ENCODE peak calls at places on chromosome 11, in ten cellular contexts. G, L, P, R, Y, Z, S, T, H and X are unnamed samples.

GRCh38 chr11:129937592-129938238 is 42.3 kb upstream of the NFRKB start:
- DNase-seq in P (no peak), R (no peak), L (peak; percentile 30), Y (no peak), S (no peak), G (no peak), H (no peak), Z (no peak), T (no peak), X (no peak)

GRCh38 chr11:46363455-46363920 is 16.2 kb downstream of the DGKZ start:
- DNase-seq in P (no peak), H (peak; percentile 38), T (no peak), R (peak; percentile 55), Z (no peak), Y (peak; percentile 75), G (no peak), S (no peak), L (no peak), X (no peak)

GRCh38 chr11:126522606-126523005 is 167.1 kb downstream of the ST3GAL4 start:
- DNase-seq in S (no peak), H (no peak), G (no peak), L (no peak), R (no peak), Y (no peak), Z (no peak), P (no peak), T (no peak), X (no peak)

GRCh38 chr11:115054541-115055538 is 376.5 kb downstream of the NXPE2 start:
- DNase-seq in T (no peak), L (no peak), S (no peak), Z (no peak), R (no peak), Y (peak; percentile 37), G (no peak), P (peak; percentile 38), H (no peak), X (no peak)

GRCh38 chr11:33040127-33040861 is 922 bp downstream of the TCP11L1 start:
- DNase-seq in L (peak; percentile 51), P (no peak), Y (no peak), Z (no peak), T (no peak), G (no peak), S (no peak), R (no peak), H (no peak), X (no peak)

GRCh38 chr11:62444271-62444833 is 25.5 kb downstream of the SCGB1A1 start:
- DNase-seq in T (peak; percentile 71), H (peak; percentile 26), L (no peak), Z (peak; percentile 69), R (peak; percentile 68), Y (peak; percentile 69), G (peak; percentile 30), P (peak; percentile 83), S (peak; percentile 64), X (no peak)

GRCh38 chr11:130511765-130512164 is 63.3 kb downstream of the ADAMTS15 start:
- DNase-seq in R (no peak), Y (no peak), L (no peak), Z (no peak), G (no peak), P (no peak), T (no peak), S (no peak), H (no peak), X (no peak)

GRCh38 chr11:45031912-45032519 is 81.3 kb upstream of the TP53I11 start:
- DNase-seq in S (no peak), R (no peak), L (peak; percentile 93), Z (no peak), H (no peak), G (peak; percentile 21), T (no peak), Y (no peak), P (no peak), X (no peak)

GRCh38 chr11:70468256-70469230 is 70.2 kb downstream of the CTTN start:
- DNase-seq in S (no peak), T (no peak), P (no peak), L (no peak), Z (no peak), G (no peak), Y (no peak), H (no peak), R (no peak), X (no peak)

GRCh38 chr11:85756401-85757200 is 54.3 kb downstream of the SYTL2 start:
- DNase-seq in P (no peak), L (no peak), R (no peak), H (no peak), T (peak; percentile 52), Y (no peak), Z (no peak), S (no peak), G (peak; percentile 58), X (no peak)

GRCh38 chr11:111918390-111919256 is at the start of gene C11orf52:
- DNase-seq in S (no peak), T (peak; percentile 82), Z (peak; percentile 79), Y (peak; percentile 86), G (peak; percentile 89), H (peak; percentile 95), R (peak; percentile 61), L (no peak), P (peak; percentile 53), X (no peak)

GRCh38 chr11:114219559-114220349 is 76.4 kb upstream of the NNMT start:
- DNase-seq in P (peak; percentile 61), H (no peak), R (peak; percentile 95), G (no peak), L (no peak), Y (no peak), S (no peak), Z (no peak), T (no peak), X (no peak)

GRCh38 chr11:6799402-6799801 is at the start of gene OR6A2:
- DNase-seq in Y (no peak), R (no peak), L (no peak), H (no peak), P (no peak), S (no peak), G (no peak), T (no peak), Z (no peak), X (no peak)

GRCh38 chr11:16902182-16902581 is 112.0 kb downstream of the PLEKHA7 start:
- DNase-seq in G (no peak), R (no peak), Y (no peak), P (no peak), H (no peak), T (no peak), S (no peak), L (no peak), Z (no peak), X (no peak)

GRCh38 chr11:36131719-36132349 is 157.4 kb downstream of the COMMD9 start:
- DNase-seq in T (no peak), G (peak; percentile 30), L (peak; percentile 53), H (peak; percentile 57), S (peak; percentile 51), Y (peak; percentile 55), Z (no peak), P (peak; percentile 71), R (peak; percentile 71), X (no peak)

DNA sequence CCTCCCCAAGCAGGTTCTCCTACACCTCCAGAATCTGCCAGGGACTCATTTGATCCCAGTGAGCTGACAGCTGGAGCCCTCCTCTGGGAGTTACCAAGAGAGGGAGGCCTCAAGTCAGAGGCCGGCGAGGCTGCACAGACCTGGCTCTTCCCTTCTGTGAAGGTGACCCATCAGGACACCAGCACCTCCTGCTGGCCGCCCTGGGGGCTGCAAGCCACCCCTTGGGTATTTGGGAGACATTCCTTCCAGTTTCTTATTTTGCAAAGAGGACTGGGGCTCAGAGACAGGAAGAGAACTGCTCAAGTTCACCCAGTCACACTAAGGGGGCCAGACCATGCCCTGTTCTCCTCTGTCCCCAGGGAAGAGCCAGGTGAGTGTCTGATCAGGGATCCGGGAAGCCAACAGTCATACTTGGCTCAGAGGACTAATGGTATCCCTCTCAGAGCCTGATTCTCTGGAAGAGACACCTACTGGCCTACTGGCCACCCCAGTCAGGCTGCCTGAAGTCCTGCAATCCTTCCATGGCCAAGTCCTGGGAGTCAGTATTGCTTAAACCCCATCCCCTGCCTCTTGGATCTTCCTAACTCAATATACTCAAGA is 40.5 kb upstream of the RIC3 start:
- DNase-seq in P (no peak), R (no peak), G (peak; percentile 33), H (peak; percentile 61), T (peak; percentile 54), S (no peak), L (no peak), Z (no peak), Y (no peak), X (no peak)
- TF ChIP-seq CTCF in P (no peak), R (peak; percentile 55), G (peak; percentile 25), H (peak; percentile 54), T (no peak), S (no peak), L (peak; percentile 75), Z (peak; percentile 43), Y (no peak), X (peak; percentile 25)

GRCh38 chr11:61120099-61120864 is 18.0 kb downstream of the CD5 start:
- DNase-seq in H (no peak), R (no peak), S (no peak), Z (no peak), L (no peak), Y (no peak), P (no peak), T (no peak), G (no peak), X (no peak)
- H3K4me3 ChIP-seq in H (no peak overlapping the region), R (no peak overlapping the region), S (no peak overlapping the region), Z (no peak overlapping the region), L (no peak overlapping the region), Y (no peak overlapping the region), P (no peak overlapping the region), T (no peak overlapping the region), G (no peak overlapping the region), X (no peak overlapping the region)

GRCh38 chr11:72781063-72781312 is 12.9 kb downstream of the STARD10 start:
- DNase-seq in R (no peak), Y (peak; percentile 54), L (no peak), G (peak; percentile 71), P (no peak), Z (peak; percentile 78), S (no peak), H (peak; percentile 81), T (no peak), X (no peak)
- TF ChIP-seq CTCF in R (no peak), Y (no peak), L (no peak), G (no peak), P (no peak), Z (no peak), S (no peak), H (no peak), T (no peak), X (no peak)

DNA sequence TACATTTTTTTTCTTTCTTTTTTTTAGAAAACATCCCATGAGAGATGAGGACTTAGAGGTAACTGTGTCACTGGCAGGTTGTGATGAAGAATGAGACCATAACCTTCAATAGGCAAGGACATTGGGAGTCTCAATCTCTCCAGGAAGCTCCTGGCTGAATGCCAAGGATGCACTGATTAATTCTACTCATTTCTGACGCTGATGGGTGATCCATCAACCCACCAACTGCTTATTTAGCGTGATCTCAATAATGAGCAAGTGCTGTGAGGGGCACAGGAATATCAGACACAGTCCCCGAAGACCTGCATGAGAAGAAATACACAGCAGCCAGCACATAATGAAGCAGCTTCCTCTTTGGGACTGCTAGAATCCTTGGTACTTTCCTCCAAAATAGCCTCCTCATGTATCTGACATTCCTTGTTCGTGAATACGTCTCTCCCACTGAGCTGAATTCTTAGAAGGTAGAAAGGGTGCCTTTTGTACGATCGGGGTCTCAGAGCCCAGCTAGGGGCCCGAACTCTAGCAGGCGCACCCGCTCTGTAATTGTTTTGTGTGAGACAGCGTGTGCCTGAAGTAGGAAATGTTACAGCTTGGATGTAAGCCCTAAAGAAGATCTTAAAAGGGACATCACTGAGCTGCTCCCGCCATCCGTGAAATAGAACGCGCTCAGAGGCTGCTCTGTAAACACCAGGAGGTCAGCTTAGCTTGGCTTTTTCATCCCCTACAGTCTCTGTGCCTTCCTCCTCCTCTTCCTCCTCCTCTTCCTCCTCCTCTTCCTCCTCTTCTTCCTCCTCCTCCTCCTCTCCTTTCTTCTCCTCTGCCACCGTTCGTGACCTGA is 7.2 kb downstream of the CLMP start:
- DNase-seq in T (no peak), H (no peak), Y (no peak), S (no peak), L (no peak), R (peak; percentile 34), G (no peak), Z (no peak), P (no peak), X (no peak)
- H3K4me3 ChIP-seq in T (no peak overlapping the region), H (no peak overlapping the region), Y (peak overlapping the region; percentile 27), S (no peak overlapping the region), L (no peak overlapping the region), R (no peak overlapping the region), G (peak overlapping the region; percentile 8), Z (no peak overlapping the region), P (no peak overlapping the region), X (no peak overlapping the region)